ENCODE peak calls at places on chromosome 15, in six cellular contexts. One of them, this sample, is unnamed.

GRCh38 chr15:32909431-32909830 is 191.6 kb downstream of the GREM1 start:
- DNase-seq in IMR-90: peak; percentile 83
- DNase-seq in cardiac muscle cell: peak; percentile 25
- DNase-seq in left lung: no peak
- DNase-seq in H7: no peak
- DNase-seq in thyroid gland: no peak
- DNase-seq in this sample: no peak

GRCh38 chr15:43518073-43518761 is 809 bp downstream of the MAP1A start:
- DNase-seq in IMR-90: peak; percentile 63
- DNase-seq in cardiac muscle cell: peak; percentile 41
- DNase-seq in left lung: no peak
- DNase-seq in H7: peak; percentile 90
- DNase-seq in thyroid gland: peak; percentile 46
- DNase-seq in this sample: no peak

GRCh38 chr15:70156781-70157261 is 59.1 kb upstream of the TLE3 start:
- DNase-seq in IMR-90: peak; percentile 34
- DNase-seq in cardiac muscle cell: peak; percentile 68
- DNase-seq in left lung: no peak
- DNase-seq in H7: no peak
- DNase-seq in thyroid gland: peak; percentile 92
- DNase-seq in this sample: no peak

GRCh38 chr15:78739996-78740903 is 71.0 kb downstream of the ADAMTS7 start:
- DNase-seq in IMR-90: peak; percentile 23
- DNase-seq in cardiac muscle cell: peak; percentile 38
- DNase-seq in left lung: no peak
- DNase-seq in H7: peak; percentile 81
- DNase-seq in thyroid gland: no peak
- DNase-seq in this sample: no peak

GRCh38 chr15:70111203-70112017 is 13.7 kb upstream of the TLE3 start:
- DNase-seq in IMR-90: peak; percentile 73
- DNase-seq in cardiac muscle cell: peak; percentile 94
- DNase-seq in left lung: peak; percentile 60
- DNase-seq in H7: peak; percentile 92
- DNase-seq in thyroid gland: peak; percentile 86
- DNase-seq in this sample: no peak

GRCh38 chr15:63347074-63347859 is 34.4 kb downstream of the CA12 start:
- DNase-seq in IMR-90: peak; percentile 68
- DNase-seq in cardiac muscle cell: peak; percentile 34
- DNase-seq in left lung: no peak
- DNase-seq in H7: no peak
- DNase-seq in thyroid gland: no peak
- DNase-seq in this sample: no peak

GRCh38 chr15:57503051-57503702 is 88.5 kb upstream of the MYZAP start:
- DNase-seq in IMR-90: no peak
- DNase-seq in cardiac muscle cell: no peak
- DNase-seq in left lung: no peak
- DNase-seq in H7: peak; percentile 65
- DNase-seq in thyroid gland: peak; percentile 4
- DNase-seq in this sample: no peak

GRCh38 chr15:72155635-72156616 is 37.7 kb downstream of the SENP8 start:
- DNase-seq in IMR-90: peak; percentile 74
- DNase-seq in cardiac muscle cell: peak; percentile 86
- DNase-seq in left lung: peak; percentile 86
- DNase-seq in H7: peak; percentile 83
- DNase-seq in thyroid gland: peak; percentile 94
- DNase-seq in this sample: peak; percentile 78

GRCh38 chr15:31265090-31265870 is 61.4 kb upstream of the KLF13 start:
- DNase-seq in IMR-90: no peak
- DNase-seq in cardiac muscle cell: no peak
- DNase-seq in left lung: peak; percentile 39
- DNase-seq in H7: peak; percentile 33
- DNase-seq in thyroid gland: no peak
- DNase-seq in this sample: no peak

DNA sequence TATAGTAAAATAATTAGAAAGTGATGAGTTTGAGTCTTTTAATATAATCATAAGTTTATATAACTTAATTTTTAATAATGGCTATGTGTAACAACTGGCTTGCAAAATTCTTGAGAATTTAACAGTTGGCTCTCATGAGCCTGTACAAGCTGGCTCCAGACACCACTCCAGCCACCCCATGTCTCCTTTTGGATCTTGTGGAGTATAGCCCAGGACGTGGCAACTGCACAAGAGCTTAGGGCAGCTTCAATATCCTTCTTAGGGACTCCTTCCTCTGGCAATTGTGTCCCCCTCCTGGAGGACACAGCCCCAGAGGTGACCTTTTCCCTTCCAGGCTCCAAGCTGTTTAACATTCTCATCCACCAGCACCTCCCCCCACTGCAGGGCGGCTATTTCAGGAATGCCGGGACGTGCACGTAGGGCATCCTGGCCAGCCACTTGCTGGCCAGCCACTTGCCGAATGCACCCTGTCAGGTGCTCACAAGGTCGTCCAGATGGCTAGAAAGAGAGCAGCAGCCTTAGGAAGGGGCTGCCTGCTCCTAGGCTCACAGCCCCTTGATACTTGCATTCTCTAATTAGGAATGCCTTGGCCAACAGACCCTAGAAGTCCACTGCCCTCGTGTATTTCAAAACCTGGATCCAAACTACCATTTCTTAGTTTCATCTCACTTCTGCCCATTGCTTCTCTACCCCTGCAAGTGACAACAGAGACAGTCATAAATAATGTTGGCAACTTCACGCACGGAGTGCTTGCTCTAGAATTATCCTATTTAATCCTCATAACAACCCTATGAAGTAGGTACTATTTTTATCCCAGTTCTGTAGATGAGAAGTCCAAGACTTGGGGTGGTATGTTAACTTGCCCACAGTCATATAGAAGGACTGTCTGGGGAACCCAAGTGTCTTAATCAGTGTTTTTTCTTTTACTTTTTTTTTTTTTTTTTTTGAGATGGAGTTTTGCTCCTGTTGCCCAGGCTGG is 24.5 kb upstream of the IDH2 start:
- DNase-seq in IMR-90: no peak
- DNase-seq in cardiac muscle cell: no peak
- DNase-seq in left lung: peak; percentile 42
- DNase-seq in H7: peak; percentile 67
- DNase-seq in thyroid gland: no peak
- DNase-seq in this sample: no peak
- H3K36me3 ChIP-seq in IMR-90: no peaks in the 10 kb centered on the region
- H3K36me3 ChIP-seq in cardiac muscle cell: no peaks in the 10 kb centered on the region
- H3K36me3 ChIP-seq in left lung: no peaks in the 10 kb centered on the region
- H3K36me3 ChIP-seq in H7: no peaks in the 10 kb centered on the region
- H3K36me3 ChIP-seq in thyroid gland: no peaks in the 10 kb centered on the region
- H3K36me3 ChIP-seq in this sample: no peaks in the 10 kb centered on the region

GRCh38 chr15:82823049-82823448 is 13.6 kb downstream of the WHAMM start:
- DNase-seq in IMR-90: no peak
- DNase-seq in cardiac muscle cell: no peak
- DNase-seq in left lung: no peak
- DNase-seq in H7: no peak
- DNase-seq in thyroid gland: no peak
- DNase-seq in this sample: no peak
- H3K36me3 ChIP-seq in IMR-90: peaks cover 43% of the 10 kb centered on the region
- H3K36me3 ChIP-seq in cardiac muscle cell: peaks cover 77% of the 10 kb centered on the region
- H3K36me3 ChIP-seq in left lung: peaks cover 100% of the 10 kb centered on the region
- H3K36me3 ChIP-seq in H7: peaks cover 4% of the 10 kb centered on the region
- H3K36me3 ChIP-seq in thyroid gland: peaks cover 62% of the 10 kb centered on the region
- H3K36me3 ChIP-seq in this sample: peaks cover 87% of the 10 kb centered on the region

DNA sequence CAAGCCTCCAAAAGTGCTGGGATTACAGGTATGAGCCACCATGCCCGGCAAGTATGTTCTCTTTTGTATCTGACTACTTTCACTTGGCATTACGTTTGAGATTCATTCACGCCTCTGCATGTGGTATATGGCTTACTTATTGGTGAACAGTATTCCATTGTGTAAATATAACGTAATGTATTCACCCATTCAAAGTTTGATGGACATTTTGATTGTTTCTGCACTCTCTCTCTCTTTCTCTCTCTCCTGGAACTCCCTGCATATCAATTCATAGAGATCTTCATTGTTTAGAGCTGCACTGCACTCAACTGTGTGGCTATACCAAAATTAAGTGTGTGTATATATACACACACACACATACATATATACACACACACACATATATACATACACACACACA is 30.4 kb downstream of the SPPL2A start:
- DNase-seq in IMR-90: no peak
- DNase-seq in cardiac muscle cell: no peak
- DNase-seq in left lung: no peak
- DNase-seq in H7: no peak
- DNase-seq in thyroid gland: no peak
- DNase-seq in this sample: no peak
- H3K36me3 ChIP-seq in IMR-90: peaks cover 15% of the 10 kb centered on the region
- H3K36me3 ChIP-seq in cardiac muscle cell: peaks cover 54% of the 10 kb centered on the region
- H3K36me3 ChIP-seq in left lung: peaks cover 99% of the 10 kb centered on the region
- H3K36me3 ChIP-seq in H7: no peaks in the 10 kb centered on the region
- H3K36me3 ChIP-seq in thyroid gland: peaks cover 15% of the 10 kb centered on the region
- H3K36me3 ChIP-seq in this sample: peaks cover 72% of the 10 kb centered on the region

GRCh38 chr15:99633655-99634054 is 67.9 kb downstream of the MEF2A start:
- DNase-seq in IMR-90: no peak
- DNase-seq in cardiac muscle cell: no peak
- DNase-seq in left lung: no peak
- DNase-seq in H7: no peak
- DNase-seq in thyroid gland: no peak
- DNase-seq in this sample: no peak
- H3K36me3 ChIP-seq in IMR-90: peaks cover 6% of the 10 kb centered on the region
- H3K36me3 ChIP-seq in cardiac muscle cell: peaks cover 19% of the 10 kb centered on the region
- H3K36me3 ChIP-seq in left lung: peaks cover 20% of the 10 kb centered on the region
- H3K36me3 ChIP-seq in H7: no peaks in the 10 kb centered on the region
- H3K36me3 ChIP-seq in thyroid gland: no peaks in the 10 kb centered on the region
- H3K36me3 ChIP-seq in this sample: peaks cover 13% of the 10 kb centered on the region

GRCh38 chr15:22878103-22878502 is 39.6 kb downstream of the NIPA2 start:
- DNase-seq in IMR-90: no peak
- DNase-seq in cardiac muscle cell: no peak
- DNase-seq in left lung: no peak
- DNase-seq in H7: no peak
- DNase-seq in thyroid gland: no peak
- DNase-seq in this sample: no peak
- H3K36me3 ChIP-seq in IMR-90: peaks cover 67% of the 10 kb centered on the region
- H3K36me3 ChIP-seq in cardiac muscle cell: peaks cover 21% of the 10 kb centered on the region
- H3K36me3 ChIP-seq in left lung: peaks cover 100% of the 10 kb centered on the region
- H3K36me3 ChIP-seq in H7: peaks cover 4% of the 10 kb centered on the region
- H3K36me3 ChIP-seq in thyroid gland: peaks cover 55% of the 10 kb centered on the region
- H3K36me3 ChIP-seq in this sample: no peaks in the 10 kb centered on the region

DNA sequence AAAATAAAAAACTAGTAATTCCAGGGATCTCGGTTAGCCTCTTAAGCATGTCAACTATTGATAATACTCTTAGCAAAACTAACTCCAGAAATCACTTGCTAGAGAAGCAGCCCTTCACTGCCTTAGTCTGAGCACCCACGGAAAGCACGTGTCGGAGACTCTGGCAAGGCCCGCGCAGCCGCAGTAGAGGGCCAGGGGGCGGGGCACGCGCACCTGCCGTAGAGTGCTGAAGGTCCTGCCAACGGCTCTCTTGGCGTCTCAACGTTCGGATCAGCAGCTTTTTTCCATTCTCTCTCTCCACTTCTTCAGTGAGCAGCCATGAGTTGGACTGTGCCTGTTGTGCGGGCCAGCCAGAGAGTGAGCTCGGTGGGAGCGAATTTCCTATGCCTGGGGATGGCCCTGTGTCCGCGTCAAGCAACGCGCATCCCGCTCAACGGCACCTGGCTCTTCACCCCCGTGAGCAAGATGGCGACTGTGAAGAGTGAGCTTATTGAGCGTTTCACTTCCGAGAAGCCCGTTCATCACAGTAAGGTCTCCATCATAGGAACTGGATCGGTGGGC is at the start of gene LDHAL6B:
- DNase-seq in IMR-90: no peak
- DNase-seq in cardiac muscle cell: no peak
- DNase-seq in left lung: no peak
- DNase-seq in H7: no peak
- DNase-seq in thyroid gland: no peak
- DNase-seq in this sample: no peak
- H3K36me3 ChIP-seq in IMR-90: peaks cover 33% of the 10 kb centered on the region
- H3K36me3 ChIP-seq in cardiac muscle cell: peaks cover 3% of the 10 kb centered on the region
- H3K36me3 ChIP-seq in left lung: peaks cover 70% of the 10 kb centered on the region
- H3K36me3 ChIP-seq in H7: peaks cover 19% of the 10 kb centered on the region
- H3K36me3 ChIP-seq in thyroid gland: peaks cover 29% of the 10 kb centered on the region
- H3K36me3 ChIP-seq in this sample: no peaks in the 10 kb centered on the region

DNA sequence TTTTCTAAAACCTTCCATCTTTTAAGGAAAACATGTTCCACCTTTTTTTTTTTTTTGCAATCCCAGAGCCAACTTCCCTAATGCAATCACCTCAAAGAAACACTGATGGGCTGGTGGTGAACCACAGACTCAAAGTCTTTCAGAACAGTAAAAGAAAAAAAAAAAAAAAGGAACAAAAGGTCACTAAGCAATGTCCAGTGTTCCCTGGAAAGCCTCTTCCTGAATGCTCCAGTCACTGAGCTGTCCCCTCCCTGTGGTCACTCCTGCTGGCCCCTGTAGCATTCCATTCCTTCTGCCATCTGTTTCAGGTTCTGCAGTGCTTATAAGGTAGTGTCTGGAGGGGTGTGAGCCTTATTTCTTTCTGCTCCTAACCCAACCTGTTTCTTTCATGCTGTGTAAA is 53.3 kb downstream of the AAGAB start:
- DNase-seq in IMR-90: no peak
- DNase-seq in cardiac muscle cell: no peak
- DNase-seq in left lung: no peak
- DNase-seq in H7: no peak
- DNase-seq in thyroid gland: peak; percentile 41
- DNase-seq in this sample: no peak
- H3K36me3 ChIP-seq in IMR-90: peaks cover 4% of the 10 kb centered on the region
- H3K36me3 ChIP-seq in cardiac muscle cell: no peaks in the 10 kb centered on the region
- H3K36me3 ChIP-seq in left lung: peaks cover 46% of the 10 kb centered on the region
- H3K36me3 ChIP-seq in H7: peaks cover 5% of the 10 kb centered on the region
- H3K36me3 ChIP-seq in thyroid gland: peaks cover 6% of the 10 kb centered on the region
- H3K36me3 ChIP-seq in this sample: peaks cover 34% of the 10 kb centered on the region

GRCh38 chr15:75210867-75211266 is 9.2 kb downstream of the C15orf39 start:
- DNase-seq in IMR-90: no peak
- DNase-seq in cardiac muscle cell: no peak
- DNase-seq in left lung: no peak
- DNase-seq in H7: no peak
- DNase-seq in thyroid gland: no peak
- DNase-seq in this sample: no peak
- H3K36me3 ChIP-seq in IMR-90: peaks cover 68% of the 10 kb centered on the region
- H3K36me3 ChIP-seq in cardiac muscle cell: peaks cover 11% of the 10 kb centered on the region
- H3K36me3 ChIP-seq in left lung: peaks cover 91% of the 10 kb centered on the region
- H3K36me3 ChIP-seq in H7: peaks cover 50% of the 10 kb centered on the region
- H3K36me3 ChIP-seq in thyroid gland: peaks cover 60% of the 10 kb centered on the region
- H3K36me3 ChIP-seq in this sample: peaks cover 50% of the 10 kb centered on the region

GRCh38 chr15:65197337-65197645 is 12.1 kb upstream of the CLPX start:
- DNase-seq in IMR-90: no peak
- DNase-seq in cardiac muscle cell: no peak
- DNase-seq in left lung: no peak
- DNase-seq in H7: no peak
- DNase-seq in thyroid gland: no peak
- DNase-seq in this sample: no peak
- H3K36me3 ChIP-seq in IMR-90: no peaks in the 10 kb centered on the region
- H3K36me3 ChIP-seq in cardiac muscle cell: no peaks in the 10 kb centered on the region
- H3K36me3 ChIP-seq in left lung: no peaks in the 10 kb centered on the region
- H3K36me3 ChIP-seq in H7: no peaks in the 10 kb centered on the region
- H3K36me3 ChIP-seq in thyroid gland: no peaks in the 10 kb centered on the region
- H3K36me3 ChIP-seq in this sample: no peaks in the 10 kb centered on the region